ENCODE peak calls at places on chromosomes 16 and 17, in six cellular contexts. S, F, Q, K, V and M are unnamed samples.

GRCh38 chr16:72129976-72130656 is 36.5 kb downstream of the DHX38 start:
- DNase-seq in S (no peak), V (no peak), F (no peak), Q (no peak), K (no peak), M (no peak)

GRCh38 chr16:14062261-14062660 is 8.9 kb upstream of the MRTFB start:
- DNase-seq in F (no peak), K (no peak), Q (no peak), V (no peak), S (no peak), M (no peak)

GRCh38 chr17:6079155-6079554 is 9.0 kb downstream of the WSCD1 start:
- DNase-seq in V (no peak), K (no peak), Q (no peak), S (no peak), F (no peak), M (no peak)

GRCh38 chr17:56699186-56699895 is 105.8 kb downstream of the NOG start:
- DNase-seq in F (no peak), V (no peak), Q (no peak), S (peak), K (no peak), M (peak)

GRCh38 chr17:48637323-48638260 is 11.4 kb upstream of the HOXB9 start:
- DNase-seq in Q (no peak), K (no peak), F (no peak), V (no peak), S (peak), M (no peak)

GRCh38 chr16:24747425-24747824 is 18.0 kb downstream of the TNRC6A start:
- DNase-seq in K (no peak), Q (no peak), S (no peak), F (no peak), V (no peak), M (no peak)

GRCh38 chr17:34252138-34252889 is 2.8 kb upstream of the CCL2 start:
- DNase-seq in V (no peak), F (no peak), S (no peak), Q (peak), K (peak), M (peak)

GRCh38 chr16:58652741-58653140 is 23.1 kb upstream of the CNOT1 start:
- DNase-seq in S (no peak), F (no peak), V (no peak), Q (no peak), K (no peak), M (no peak)

GRCh38 chr17:20206068-20206467 is 196.9 kb downstream of the SPECC1 start:
- DNase-seq in V (no peak), F (no peak), K (no peak), S (peak), Q (no peak), M (no peak)

GRCh38 chr17:28379814-28380571 is 8.5 kb downstream of the SARM1 start:
- DNase-seq in F (no peak), V (no peak), Q (no peak), K (peak), S (peak), M (no peak)

GRCh38 chr17:3659541-3660111 is 8.8 kb downstream of the TAX1BP3 start:
- DNase-seq in F (no peak), S (peak), V (no peak), K (no peak), Q (no peak), M (no peak)

GRCh38 chr16:72094266-72094610 is 591 bp downstream of the DHX38 start:
- DNase-seq in F (no peak), K (no peak), Q (no peak), S (peak), V (no peak), M (no peak)

GRCh38 chr17:79976451-79976850 is 59.2 kb downstream of the TBC1D16 start:
- DNase-seq in V (no peak), K (no peak), Q (no peak), F (no peak), S (no peak), M (peak)

GRCh38 chr16:67164599-67165061 is at the start of gene HSF4:
- DNase-seq in K (no peak), F (peak), Q (no peak), V (no peak), S (no peak), M (no peak)

GRCh38 chr17:78805301-78805700 is 23.2 kb upstream of the CYTH1 start:
- DNase-seq in V (no peak), Q (no peak), K (no peak), S (no peak), F (no peak), M (no peak)

GRCh38 chr17:9239260-9239820 is 218.0 kb downstream of the NTN1 start:
- DNase-seq in Q (no peak), K (no peak), S (no peak), V (no peak), F (no peak), M (no peak)

GRCh38 chr16:17602678-17603077 is 131.9 kb upstream of the XYLT1 start:
- DNase-seq in S (no peak), K (peak), V (no peak), F (no peak), Q (no peak), M (no peak)

GRCh38 chr17:78781339-78782304 is at the start of gene CYTH1:
- DNase-seq in S (peak), F (peak), K (peak), V (no peak), Q (no peak), M (peak)

GRCh38 chr16:69150146-69150865 is 17.9 kb downstream of the UTP4 start:
- DNase-seq in V (no peak), K (peak), Q (peak), S (peak), F (peak), M (no peak)

GRCh38 chr16:69514366-69514765 is 51.4 kb upstream of the NFAT5 start:
- DNase-seq in V (no peak), S (peak), F (peak), Q (no peak), K (no peak), M (no peak)

GRCh38 chr17:76884995-76885896 is 17.0 kb downstream of the MGAT5B start:
- DNase-seq in V (no peak), Q (no peak), S (no peak), F (no peak), K (no peak), M (peak)

GRCh38 chr17:76886395-76886794 is 18.2 kb downstream of the MGAT5B start:
- DNase-seq in S (no peak), V (no peak), K (no peak), Q (no peak), F (no peak), M (no peak)

GRCh38 chr17:76889323-76889722 is 21.1 kb downstream of the MGAT5B start:
- DNase-seq in Q (no peak), F (no peak), K (no peak), V (no peak), S (no peak), M (no peak)

GRCh38 chr17:76888661-76889060 is 20.5 kb downstream of the MGAT5B start:
- DNase-seq in Q (no peak), K (no peak), F (no peak), S (no peak), V (no peak), M (no peak)

DNA sequence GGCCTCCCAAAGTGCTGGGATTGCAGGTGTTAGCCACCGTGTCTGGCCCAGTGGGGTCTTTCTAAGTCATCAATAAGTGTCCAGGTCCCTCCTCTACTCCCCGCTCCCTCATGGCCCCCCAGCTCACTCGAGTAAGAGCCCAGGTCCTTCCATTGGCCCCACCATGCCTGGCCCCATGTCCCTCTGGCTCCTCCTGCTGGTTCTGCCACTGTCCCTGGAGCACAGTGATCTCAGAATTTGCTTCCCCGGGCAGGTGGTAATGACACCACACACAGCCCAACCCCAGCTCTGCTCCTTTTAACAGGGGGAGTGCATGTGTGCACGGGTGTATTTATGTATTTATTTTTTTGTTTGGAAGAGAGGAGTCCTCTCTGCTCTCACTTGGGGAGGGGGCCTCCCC is 19.6 kb downstream of the MGAT5B start:
- DNase-seq in V (no peak), S (peak), Q (no peak), K (no peak), F (no peak), M (no peak)
- TF ChIP-seq CTCF in V (peak), S (peak), Q (no peak), K (no peak), F (no peak), M (no peak)

GRCh38 chr16:31198207-31198882 is 4.2 kb downstream of the PYCARD start:
- DNase-seq in V (no peak), K (no peak), S (no peak), F (no peak), Q (no peak), M (peak)

GRCh38 chr16:31202402-31203385 is at the start of gene PYCARD:
- DNase-seq in V (no peak), F (no peak), S (peak), Q (peak), K (peak), M (peak)

GRCh38 chr16:31201511-31202401 is 804 bp downstream of the PYCARD start:
- DNase-seq in S (no peak), K (peak), V (no peak), Q (peak), F (peak), M (peak)

GRCh38 chr16:31199430-31200041 is 3.0 kb downstream of the PYCARD start:
- DNase-seq in Q (no peak), K (no peak), S (no peak), F (no peak), V (no peak), M (peak)

GRCh38 chr16:31200821-31201510 is 1.6 kb downstream of the PYCARD start:
- DNase-seq in V (no peak), K (peak), F (peak), S (peak), Q (peak), M (peak)
- TF ChIP-seq CTCF in V (no peak), K (peak), F (no peak), S (no peak), Q (peak), M (peak)

GRCh38 chr17:75619506-75620431 is 13.5 kb upstream of the SMIM5 start:
- DNase-seq in K (peak), S (peak), Q (peak), V (peak), F (no peak), M (no peak)
- TF ChIP-seq CTCF in K (peak), S (peak), Q (peak), V (peak), F (peak), M (peak)

GRCh38 chr17:63679214-63679613 is 20.7 kb downstream of the LIMD2 start:
- DNase-seq in S (no peak), F (no peak), Q (no peak), K (no peak), V (no peak), M (no peak)
- TF ChIP-seq CTCF in S (peak), F (no peak), Q (no peak), K (no peak), V (no peak), M (no peak)

DNA sequence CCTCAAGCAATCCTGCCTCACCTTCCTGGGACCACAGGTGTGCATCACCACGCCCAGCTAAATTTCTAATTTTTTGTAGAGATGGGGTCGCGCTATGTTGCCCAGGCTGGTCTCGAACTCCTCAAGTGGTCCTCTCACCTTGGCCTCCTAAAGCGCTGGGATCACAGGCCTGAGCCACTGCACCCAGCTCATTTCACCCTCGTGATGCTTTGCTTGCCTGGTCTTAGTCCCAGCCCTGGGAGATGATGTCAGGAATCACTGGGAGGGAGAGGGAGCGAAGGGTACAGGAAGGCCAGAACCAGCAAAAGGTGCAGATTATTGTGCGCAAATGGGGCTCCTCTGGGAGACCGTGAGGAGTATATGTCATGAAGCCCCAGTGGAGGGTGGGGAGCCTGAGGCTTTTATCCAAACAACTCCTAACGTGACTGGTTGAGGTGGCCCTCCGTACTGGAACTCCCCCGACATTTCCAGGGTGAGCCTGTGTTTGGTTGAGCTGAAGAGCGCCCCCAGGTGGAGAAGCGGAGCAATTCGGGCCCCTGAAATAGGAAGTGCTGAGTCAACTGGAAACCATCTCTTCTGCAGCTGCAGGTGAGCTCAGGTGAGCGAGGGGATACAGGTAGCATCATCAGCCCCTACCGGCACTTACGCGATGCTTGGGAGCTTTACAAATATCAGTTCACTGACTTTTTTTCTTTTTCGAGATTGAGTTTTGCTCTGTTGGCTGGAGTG is 41.2 kb upstream of the HAPSTR1 start:
- DNase-seq in S (peak), Q (no peak), F (peak), K (no peak), V (no peak), M (no peak)
- TF ChIP-seq CTCF in S (peak), Q (peak), F (peak), K (peak), V (peak), M (peak)